ENCODE peak calls at places on chromosome 9, in seven cellular contexts. One of them, this sample, is unnamed.

GRCh38 chr9:69085523-69086283 is 50.2 kb downstream of the FXN start:
- DNase-seq in endothelial cell: no peak
- DNase-seq in RPMI8226: no peak
- DNase-seq in activated CD8-positive, alpha-beta memory T cell treated with anti-CD3 and anti-CD28 coated beads, Interleukin-2, amount 50 U/mL, for 4 hours: no peak
- DNase-seq in stimulated activated CD4-positive, alpha-beta T cell treated with anti-CD3 and anti-CD28 coated beads, Interleukin-12 subunit alpha, Interleukin-12 subunit beta, amount 100 ng/mL, for 48 hours: no peak
- DNase-seq in cerebellar nuclear complex: no peak
- DNase-seq in hepatocyte: peak; percentile 23
- DNase-seq in this sample: no peak

GRCh38 chr9:119101048-119101447 is 268.2 kb downstream of the BRINP1 start:
- DNase-seq in endothelial cell: no peak
- DNase-seq in RPMI8226: no peak
- DNase-seq in activated CD8-positive, alpha-beta memory T cell treated with anti-CD3 and anti-CD28 coated beads, Interleukin-2, amount 50 U/mL, for 4 hours: no peak
- DNase-seq in stimulated activated CD4-positive, alpha-beta T cell treated with anti-CD3 and anti-CD28 coated beads, Interleukin-12 subunit alpha, Interleukin-12 subunit beta, amount 100 ng/mL, for 48 hours: no peak
- DNase-seq in cerebellar nuclear complex: no peak
- DNase-seq in hepatocyte: no peak
- DNase-seq in this sample: no peak

GRCh38 chr9:124198948-124199347 is 58.8 kb upstream of the NEK6 start:
- DNase-seq in endothelial cell: no peak
- DNase-seq in RPMI8226: no peak
- DNase-seq in activated CD8-positive, alpha-beta memory T cell treated with anti-CD3 and anti-CD28 coated beads, Interleukin-2, amount 50 U/mL, for 4 hours: peak; percentile 2
- DNase-seq in stimulated activated CD4-positive, alpha-beta T cell treated with anti-CD3 and anti-CD28 coated beads, Interleukin-12 subunit alpha, Interleukin-12 subunit beta, amount 100 ng/mL, for 48 hours: no peak
- DNase-seq in cerebellar nuclear complex: no peak
- DNase-seq in hepatocyte: no peak
- DNase-seq in this sample: no peak

GRCh38 chr9:97470076-97470475 is 31.4 kb upstream of the TMOD1 start:
- DNase-seq in endothelial cell: no peak
- DNase-seq in RPMI8226: peak; percentile 8
- DNase-seq in activated CD8-positive, alpha-beta memory T cell treated with anti-CD3 and anti-CD28 coated beads, Interleukin-2, amount 50 U/mL, for 4 hours: no peak
- DNase-seq in stimulated activated CD4-positive, alpha-beta T cell treated with anti-CD3 and anti-CD28 coated beads, Interleukin-12 subunit alpha, Interleukin-12 subunit beta, amount 100 ng/mL, for 48 hours: no peak
- DNase-seq in cerebellar nuclear complex: no peak
- DNase-seq in hepatocyte: no peak
- DNase-seq in this sample: no peak

GRCh38 chr9:112380771-112381181 is 868 bp downstream of the HSDL2 start:
- DNase-seq in endothelial cell: no peak
- DNase-seq in RPMI8226: peak; percentile 7
- DNase-seq in activated CD8-positive, alpha-beta memory T cell treated with anti-CD3 and anti-CD28 coated beads, Interleukin-2, amount 50 U/mL, for 4 hours: no peak
- DNase-seq in stimulated activated CD4-positive, alpha-beta T cell treated with anti-CD3 and anti-CD28 coated beads, Interleukin-12 subunit alpha, Interleukin-12 subunit beta, amount 100 ng/mL, for 48 hours: no peak
- DNase-seq in cerebellar nuclear complex: no peak
- DNase-seq in hepatocyte: peak; percentile 34
- DNase-seq in this sample: no peak

GRCh38 chr9:103757062-103757461 is 337.0 kb upstream of the SMC2 start:
- DNase-seq in endothelial cell: no peak
- DNase-seq in RPMI8226: no peak
- DNase-seq in activated CD8-positive, alpha-beta memory T cell treated with anti-CD3 and anti-CD28 coated beads, Interleukin-2, amount 50 U/mL, for 4 hours: no peak
- DNase-seq in stimulated activated CD4-positive, alpha-beta T cell treated with anti-CD3 and anti-CD28 coated beads, Interleukin-12 subunit alpha, Interleukin-12 subunit beta, amount 100 ng/mL, for 48 hours: no peak
- DNase-seq in cerebellar nuclear complex: no peak
- DNase-seq in hepatocyte: no peak
- DNase-seq in this sample: no peak

GRCh38 chr9:112556497-112557085 is 70.0 kb downstream of the KIAA1958 start:
- DNase-seq in endothelial cell: no peak
- DNase-seq in RPMI8226: no peak
- DNase-seq in activated CD8-positive, alpha-beta memory T cell treated with anti-CD3 and anti-CD28 coated beads, Interleukin-2, amount 50 U/mL, for 4 hours: no peak
- DNase-seq in stimulated activated CD4-positive, alpha-beta T cell treated with anti-CD3 and anti-CD28 coated beads, Interleukin-12 subunit alpha, Interleukin-12 subunit beta, amount 100 ng/mL, for 48 hours: no peak
- DNase-seq in cerebellar nuclear complex: no peak
- DNase-seq in hepatocyte: peak; percentile 43
- DNase-seq in this sample: no peak

GRCh38 chr9:2116073-2116472 is 100.9 kb downstream of the SMARCA2 start:
- DNase-seq in endothelial cell: peak; percentile 40
- DNase-seq in RPMI8226: peak; percentile 7
- DNase-seq in activated CD8-positive, alpha-beta memory T cell treated with anti-CD3 and anti-CD28 coated beads, Interleukin-2, amount 50 U/mL, for 4 hours: no peak
- DNase-seq in stimulated activated CD4-positive, alpha-beta T cell treated with anti-CD3 and anti-CD28 coated beads, Interleukin-12 subunit alpha, Interleukin-12 subunit beta, amount 100 ng/mL, for 48 hours: no peak
- DNase-seq in cerebellar nuclear complex: no peak
- DNase-seq in hepatocyte: peak; percentile 14
- DNase-seq in this sample: peak; percentile 3

GRCh38 chr9:21326526-21327139 is 8.6 kb downstream of the KLHL9 start:
- DNase-seq in endothelial cell: no peak
- DNase-seq in RPMI8226: peak; percentile 39
- DNase-seq in activated CD8-positive, alpha-beta memory T cell treated with anti-CD3 and anti-CD28 coated beads, Interleukin-2, amount 50 U/mL, for 4 hours: no peak
- DNase-seq in stimulated activated CD4-positive, alpha-beta T cell treated with anti-CD3 and anti-CD28 coated beads, Interleukin-12 subunit alpha, Interleukin-12 subunit beta, amount 100 ng/mL, for 48 hours: no peak
- DNase-seq in cerebellar nuclear complex: no peak
- DNase-seq in hepatocyte: peak; percentile 55
- DNase-seq in this sample: no peak

GRCh38 chr9:115202960-115203751 is 85.2 kb upstream of the TNC start:
- DNase-seq in endothelial cell: no peak
- DNase-seq in RPMI8226: no peak
- DNase-seq in activated CD8-positive, alpha-beta memory T cell treated with anti-CD3 and anti-CD28 coated beads, Interleukin-2, amount 50 U/mL, for 4 hours: no peak
- DNase-seq in stimulated activated CD4-positive, alpha-beta T cell treated with anti-CD3 and anti-CD28 coated beads, Interleukin-12 subunit alpha, Interleukin-12 subunit beta, amount 100 ng/mL, for 48 hours: no peak
- DNase-seq in cerebellar nuclear complex: no peak
- DNase-seq in hepatocyte: peak; percentile 27
- DNase-seq in this sample: no peak

GRCh38 chr9:98866435-98867108 is 59.1 kb downstream of the GALNT12 start:
- DNase-seq in endothelial cell: no peak
- DNase-seq in RPMI8226: no peak
- DNase-seq in activated CD8-positive, alpha-beta memory T cell treated with anti-CD3 and anti-CD28 coated beads, Interleukin-2, amount 50 U/mL, for 4 hours: no peak
- DNase-seq in stimulated activated CD4-positive, alpha-beta T cell treated with anti-CD3 and anti-CD28 coated beads, Interleukin-12 subunit alpha, Interleukin-12 subunit beta, amount 100 ng/mL, for 48 hours: no peak
- DNase-seq in cerebellar nuclear complex: no peak
- DNase-seq in hepatocyte: no peak
- DNase-seq in this sample: no peak

GRCh38 chr9:115093550-115093949 is 24.4 kb downstream of the TNC start:
- DNase-seq in endothelial cell: no peak
- DNase-seq in RPMI8226: no peak
- DNase-seq in activated CD8-positive, alpha-beta memory T cell treated with anti-CD3 and anti-CD28 coated beads, Interleukin-2, amount 50 U/mL, for 4 hours: no peak
- DNase-seq in stimulated activated CD4-positive, alpha-beta T cell treated with anti-CD3 and anti-CD28 coated beads, Interleukin-12 subunit alpha, Interleukin-12 subunit beta, amount 100 ng/mL, for 48 hours: no peak
- DNase-seq in cerebellar nuclear complex: no peak
- DNase-seq in hepatocyte: no peak
- DNase-seq in this sample: no peak

GRCh38 chr9:36268007-36268427 is 9.8 kb upstream of the GNE start:
- DNase-seq in endothelial cell: no peak
- DNase-seq in RPMI8226: no peak
- DNase-seq in activated CD8-positive, alpha-beta memory T cell treated with anti-CD3 and anti-CD28 coated beads, Interleukin-2, amount 50 U/mL, for 4 hours: no peak
- DNase-seq in stimulated activated CD4-positive, alpha-beta T cell treated with anti-CD3 and anti-CD28 coated beads, Interleukin-12 subunit alpha, Interleukin-12 subunit beta, amount 100 ng/mL, for 48 hours: no peak
- DNase-seq in cerebellar nuclear complex: no peak
- DNase-seq in hepatocyte: no peak
- DNase-seq in this sample: no peak

GRCh38 chr9:35079041-35079425 is 709 bp downstream of the FANCG start:
- DNase-seq in endothelial cell: no peak
- DNase-seq in RPMI8226: peak; percentile 14
- DNase-seq in activated CD8-positive, alpha-beta memory T cell treated with anti-CD3 and anti-CD28 coated beads, Interleukin-2, amount 50 U/mL, for 4 hours: no peak
- DNase-seq in stimulated activated CD4-positive, alpha-beta T cell treated with anti-CD3 and anti-CD28 coated beads, Interleukin-12 subunit alpha, Interleukin-12 subunit beta, amount 100 ng/mL, for 48 hours: no peak
- DNase-seq in cerebellar nuclear complex: no peak
- DNase-seq in hepatocyte: no peak
- DNase-seq in this sample: peak; percentile 30

GRCh38 chr9:91033270-91033669 is 231.7 kb downstream of the SYK start:
- DNase-seq in endothelial cell: no peak
- DNase-seq in RPMI8226: no peak
- DNase-seq in activated CD8-positive, alpha-beta memory T cell treated with anti-CD3 and anti-CD28 coated beads, Interleukin-2, amount 50 U/mL, for 4 hours: no peak
- DNase-seq in stimulated activated CD4-positive, alpha-beta T cell treated with anti-CD3 and anti-CD28 coated beads, Interleukin-12 subunit alpha, Interleukin-12 subunit beta, amount 100 ng/mL, for 48 hours: no peak
- DNase-seq in cerebellar nuclear complex: no peak
- DNase-seq in hepatocyte: no peak
- DNase-seq in this sample: no peak

GRCh38 chr9:96400132-96400910 is 16.8 kb upstream of the SLC35D2 start:
- DNase-seq in endothelial cell: no peak
- DNase-seq in RPMI8226: no peak
- DNase-seq in activated CD8-positive, alpha-beta memory T cell treated with anti-CD3 and anti-CD28 coated beads, Interleukin-2, amount 50 U/mL, for 4 hours: no peak
- DNase-seq in stimulated activated CD4-positive, alpha-beta T cell treated with anti-CD3 and anti-CD28 coated beads, Interleukin-12 subunit alpha, Interleukin-12 subunit beta, amount 100 ng/mL, for 48 hours: no peak
- DNase-seq in cerebellar nuclear complex: no peak
- DNase-seq in hepatocyte: no peak
- DNase-seq in this sample: no peak

GRCh38 chr9:69192214-69192613 is 18.1 kb downstream of the TJP2 start:
- DNase-seq in endothelial cell: no peak
- DNase-seq in RPMI8226: no peak
- DNase-seq in activated CD8-positive, alpha-beta memory T cell treated with anti-CD3 and anti-CD28 coated beads, Interleukin-2, amount 50 U/mL, for 4 hours: no peak
- DNase-seq in stimulated activated CD4-positive, alpha-beta T cell treated with anti-CD3 and anti-CD28 coated beads, Interleukin-12 subunit alpha, Interleukin-12 subunit beta, amount 100 ng/mL, for 48 hours: no peak
- DNase-seq in cerebellar nuclear complex: no peak
- DNase-seq in hepatocyte: no peak
- DNase-seq in this sample: no peak

GRCh38 chr9:132832171-132832570 is 45.9 kb downstream of the AK8 start:
- DNase-seq in endothelial cell: no peak
- DNase-seq in RPMI8226: no peak
- DNase-seq in activated CD8-positive, alpha-beta memory T cell treated with anti-CD3 and anti-CD28 coated beads, Interleukin-2, amount 50 U/mL, for 4 hours: no peak
- DNase-seq in stimulated activated CD4-positive, alpha-beta T cell treated with anti-CD3 and anti-CD28 coated beads, Interleukin-12 subunit alpha, Interleukin-12 subunit beta, amount 100 ng/mL, for 48 hours: no peak
- DNase-seq in cerebellar nuclear complex: no peak
- DNase-seq in hepatocyte: no peak
- DNase-seq in this sample: no peak

GRCh38 chr9:89999534-90000370 is 394.9 kb downstream of the GADD45G start:
- DNase-seq in endothelial cell: no peak
- DNase-seq in RPMI8226: peak; percentile 57
- DNase-seq in activated CD8-positive, alpha-beta memory T cell treated with anti-CD3 and anti-CD28 coated beads, Interleukin-2, amount 50 U/mL, for 4 hours: peak; percentile 41
- DNase-seq in stimulated activated CD4-positive, alpha-beta T cell treated with anti-CD3 and anti-CD28 coated beads, Interleukin-12 subunit alpha, Interleukin-12 subunit beta, amount 100 ng/mL, for 48 hours: peak; percentile 48
- DNase-seq in cerebellar nuclear complex: peak; percentile 55
- DNase-seq in hepatocyte: peak; percentile 82
- DNase-seq in this sample: peak; percentile 57

GRCh38 chr9:103183569-103184191 is 188.5 kb downstream of the CYLC2 start:
- DNase-seq in endothelial cell: no peak
- DNase-seq in RPMI8226: peak; percentile 59
- DNase-seq in activated CD8-positive, alpha-beta memory T cell treated with anti-CD3 and anti-CD28 coated beads, Interleukin-2, amount 50 U/mL, for 4 hours: no peak
- DNase-seq in stimulated activated CD4-positive, alpha-beta T cell treated with anti-CD3 and anti-CD28 coated beads, Interleukin-12 subunit alpha, Interleukin-12 subunit beta, amount 100 ng/mL, for 48 hours: no peak
- DNase-seq in cerebellar nuclear complex: no peak
- DNase-seq in hepatocyte: peak; percentile 42
- DNase-seq in this sample: no peak

GRCh38 chr9:38022995-38023394 is 46.0 kb downstream of the SHB start:
- DNase-seq in endothelial cell: no peak
- DNase-seq in RPMI8226: no peak
- DNase-seq in activated CD8-positive, alpha-beta memory T cell treated with anti-CD3 and anti-CD28 coated beads, Interleukin-2, amount 50 U/mL, for 4 hours: no peak
- DNase-seq in stimulated activated CD4-positive, alpha-beta T cell treated with anti-CD3 and anti-CD28 coated beads, Interleukin-12 subunit alpha, Interleukin-12 subunit beta, amount 100 ng/mL, for 48 hours: no peak
- DNase-seq in cerebellar nuclear complex: no peak
- DNase-seq in hepatocyte: no peak
- DNase-seq in this sample: no peak

GRCh38 chr9:136796238-136796774 is at the start of gene CCDC183:
- DNase-seq in endothelial cell: no peak
- DNase-seq in RPMI8226: no peak
- DNase-seq in activated CD8-positive, alpha-beta memory T cell treated with anti-CD3 and anti-CD28 coated beads, Interleukin-2, amount 50 U/mL, for 4 hours: no peak
- DNase-seq in stimulated activated CD4-positive, alpha-beta T cell treated with anti-CD3 and anti-CD28 coated beads, Interleukin-12 subunit alpha, Interleukin-12 subunit beta, amount 100 ng/mL, for 48 hours: no peak
- DNase-seq in cerebellar nuclear complex: no peak
- DNase-seq in hepatocyte: no peak
- DNase-seq in this sample: no peak

GRCh38 chr9:125995006-125995405 is 247.8 kb downstream of the PBX3 start:
- DNase-seq in endothelial cell: no peak
- DNase-seq in RPMI8226: no peak
- DNase-seq in activated CD8-positive, alpha-beta memory T cell treated with anti-CD3 and anti-CD28 coated beads, Interleukin-2, amount 50 U/mL, for 4 hours: no peak
- DNase-seq in stimulated activated CD4-positive, alpha-beta T cell treated with anti-CD3 and anti-CD28 coated beads, Interleukin-12 subunit alpha, Interleukin-12 subunit beta, amount 100 ng/mL, for 48 hours: no peak
- DNase-seq in cerebellar nuclear complex: no peak
- DNase-seq in hepatocyte: no peak
- DNase-seq in this sample: no peak

GRCh38 chr9:122228906-122229837 is at the start of gene LHX6:
- DNase-seq in endothelial cell: no peak
- DNase-seq in RPMI8226: no peak
- DNase-seq in activated CD8-positive, alpha-beta memory T cell treated with anti-CD3 and anti-CD28 coated beads, Interleukin-2, amount 50 U/mL, for 4 hours: no peak
- DNase-seq in stimulated activated CD4-positive, alpha-beta T cell treated with anti-CD3 and anti-CD28 coated beads, Interleukin-12 subunit alpha, Interleukin-12 subunit beta, amount 100 ng/mL, for 48 hours: no peak
- DNase-seq in cerebellar nuclear complex: no peak
- DNase-seq in hepatocyte: no peak
- DNase-seq in this sample: no peak